ENCODE peak calls at places on chromosomes 7 and 10, in ten cellular contexts. One of them, this sample, is unnamed.

GRCh38 chr10:103458720-103459119 is at the start of gene CALHM1:
- DNase-seq in endothelial cell: no peak
- DNase-seq in SK-N-SH: no peak
- DNase-seq in activated CD8-positive, alpha-beta T cell treated with anti-CD3 and anti-CD28 coated beads for 36 hours: peak; percentile 55
- DNase-seq in astrocyte of the cerebellum: no peak
- DNase-seq in Panc1: no peak
- DNase-seq in fibroblast of mammary gland: no peak
- DNase-seq in lung: no peak
- DNase-seq in nephron progenitor cell: peak; percentile 33
- DNase-seq in fibroblast of pulmonary artery: no peak
- DNase-seq in this sample: no peak

GRCh38 chr7:143068446-143068845 is 16.3 kb downstream of the OR6V1 start:
- DNase-seq in fibroblast of pulmonary artery: no peak
- DNase-seq in activated CD8-positive, alpha-beta T cell treated with anti-CD3 and anti-CD28 coated beads for 36 hours: no peak
- DNase-seq in lung: no peak
- DNase-seq in nephron progenitor cell: no peak
- DNase-seq in endothelial cell: no peak
- DNase-seq in SK-N-SH: no peak
- DNase-seq in fibroblast of mammary gland: no peak
- DNase-seq in astrocyte of the cerebellum: no peak
- DNase-seq in Panc1: no peak
- DNase-seq in this sample: no peak

GRCh38 chr10:91762878-91763277 is 35.3 kb upstream of the TNKS2 start:
- DNase-seq in fibroblast of pulmonary artery: no peak
- DNase-seq in lung: no peak
- DNase-seq in endothelial cell: no peak
- DNase-seq in SK-N-SH: no peak
- DNase-seq in activated CD8-positive, alpha-beta T cell treated with anti-CD3 and anti-CD28 coated beads for 36 hours: no peak
- DNase-seq in astrocyte of the cerebellum: no peak
- DNase-seq in fibroblast of mammary gland: no peak
- DNase-seq in Panc1: no peak
- DNase-seq in nephron progenitor cell: no peak
- DNase-seq in this sample: no peak

GRCh38 chr7:54260868-54261475 is 281.2 kb upstream of the VSTM2A start:
- DNase-seq in Panc1: no peak
- DNase-seq in SK-N-SH: no peak
- DNase-seq in nephron progenitor cell: no peak
- DNase-seq in fibroblast of mammary gland: peak; percentile 97
- DNase-seq in endothelial cell: no peak
- DNase-seq in lung: no peak
- DNase-seq in activated CD8-positive, alpha-beta T cell treated with anti-CD3 and anti-CD28 coated beads for 36 hours: no peak
- DNase-seq in astrocyte of the cerebellum: peak; percentile 89
- DNase-seq in fibroblast of pulmonary artery: peak; percentile 10
- DNase-seq in this sample: no peak

GRCh38 chr7:17298840-17299476 is 506 bp downstream of the AHR start:
- DNase-seq in endothelial cell: peak; percentile 44
- DNase-seq in SK-N-SH: peak; percentile 35
- DNase-seq in lung: peak; percentile 56
- DNase-seq in activated CD8-positive, alpha-beta T cell treated with anti-CD3 and anti-CD28 coated beads for 36 hours: peak; percentile 74
- DNase-seq in fibroblast of mammary gland: no peak
- DNase-seq in Panc1: no peak
- DNase-seq in astrocyte of the cerebellum: no peak
- DNase-seq in nephron progenitor cell: peak; percentile 44
- DNase-seq in fibroblast of pulmonary artery: peak; percentile 42
- DNase-seq in this sample: peak; percentile 30

GRCh38 chr10:46079831-46080585 is 33.9 kb upstream of the MSMB start:
- DNase-seq in activated CD8-positive, alpha-beta T cell treated with anti-CD3 and anti-CD28 coated beads for 36 hours: no peak
- DNase-seq in astrocyte of the cerebellum: no peak
- DNase-seq in Panc1: no peak
- DNase-seq in lung: no peak
- DNase-seq in endothelial cell: no peak
- DNase-seq in SK-N-SH: no peak
- DNase-seq in fibroblast of pulmonary artery: no peak
- DNase-seq in nephron progenitor cell: no peak
- DNase-seq in fibroblast of mammary gland: no peak
- DNase-seq in this sample: no peak

GRCh38 chr10:102628451-102628911 is 15.8 kb upstream of the TRIM8 start:
- DNase-seq in SK-N-SH: peak; percentile 89
- DNase-seq in fibroblast of pulmonary artery: no peak
- DNase-seq in lung: no peak
- DNase-seq in astrocyte of the cerebellum: no peak
- DNase-seq in fibroblast of mammary gland: peak; percentile 28
- DNase-seq in Panc1: no peak
- DNase-seq in endothelial cell: no peak
- DNase-seq in nephron progenitor cell: no peak
- DNase-seq in activated CD8-positive, alpha-beta T cell treated with anti-CD3 and anti-CD28 coated beads for 36 hours: no peak
- DNase-seq in this sample: no peak

GRCh38 chr7:106306256-106306655 is 21.5 kb upstream of the NAMPT start:
- DNase-seq in SK-N-SH: no peak
- DNase-seq in lung: no peak
- DNase-seq in nephron progenitor cell: no peak
- DNase-seq in fibroblast of pulmonary artery: no peak
- DNase-seq in activated CD8-positive, alpha-beta T cell treated with anti-CD3 and anti-CD28 coated beads for 36 hours: no peak
- DNase-seq in astrocyte of the cerebellum: no peak
- DNase-seq in endothelial cell: no peak
- DNase-seq in Panc1: no peak
- DNase-seq in fibroblast of mammary gland: no peak
- DNase-seq in this sample: no peak

GRCh38 chr7:141342664-141343400 is 208.4 kb upstream of the AGK start:
- DNase-seq in astrocyte of the cerebellum: no peak
- DNase-seq in fibroblast of pulmonary artery: no peak
- DNase-seq in fibroblast of mammary gland: peak; percentile 37
- DNase-seq in Panc1: no peak
- DNase-seq in SK-N-SH: no peak
- DNase-seq in activated CD8-positive, alpha-beta T cell treated with anti-CD3 and anti-CD28 coated beads for 36 hours: no peak
- DNase-seq in nephron progenitor cell: no peak
- DNase-seq in lung: no peak
- DNase-seq in endothelial cell: no peak
- DNase-seq in this sample: no peak

GRCh38 chr7:28125381-28126046 is 55.1 kb downstream of the JAZF1 start:
- DNase-seq in lung: no peak
- DNase-seq in SK-N-SH: no peak
- DNase-seq in fibroblast of mammary gland: peak; percentile 47
- DNase-seq in activated CD8-positive, alpha-beta T cell treated with anti-CD3 and anti-CD28 coated beads for 36 hours: no peak
- DNase-seq in Panc1: no peak
- DNase-seq in nephron progenitor cell: no peak
- DNase-seq in fibroblast of pulmonary artery: peak; percentile 57
- DNase-seq in endothelial cell: no peak
- DNase-seq in astrocyte of the cerebellum: no peak
- DNase-seq in this sample: no peak

GRCh38 chr10:79383974-79384606 is 36.8 kb downstream of the PPIF start:
- DNase-seq in fibroblast of mammary gland: no peak
- DNase-seq in endothelial cell: no peak
- DNase-seq in nephron progenitor cell: no peak
- DNase-seq in SK-N-SH: peak; percentile 19
- DNase-seq in activated CD8-positive, alpha-beta T cell treated with anti-CD3 and anti-CD28 coated beads for 36 hours: no peak
- DNase-seq in fibroblast of pulmonary artery: no peak
- DNase-seq in lung: peak; percentile 26
- DNase-seq in Panc1: no peak
- DNase-seq in astrocyte of the cerebellum: no peak
- DNase-seq in this sample: no peak

GRCh38 chr10:129646921-129647320 is 179.9 kb downstream of the MGMT start:
- DNase-seq in fibroblast of pulmonary artery: no peak
- DNase-seq in SK-N-SH: no peak
- DNase-seq in lung: no peak
- DNase-seq in Panc1: no peak
- DNase-seq in fibroblast of mammary gland: no peak
- DNase-seq in endothelial cell: no peak
- DNase-seq in nephron progenitor cell: no peak
- DNase-seq in activated CD8-positive, alpha-beta T cell treated with anti-CD3 and anti-CD28 coated beads for 36 hours: no peak
- DNase-seq in astrocyte of the cerebellum: no peak
- DNase-seq in this sample: no peak

GRCh38 chr7:15780271-15780670 is 93.8 kb upstream of the MEOX2 start:
- DNase-seq in endothelial cell: peak; percentile 50
- DNase-seq in activated CD8-positive, alpha-beta T cell treated with anti-CD3 and anti-CD28 coated beads for 36 hours: no peak
- DNase-seq in fibroblast of mammary gland: peak; percentile 35
- DNase-seq in SK-N-SH: no peak
- DNase-seq in astrocyte of the cerebellum: peak; percentile 36
- DNase-seq in lung: no peak
- DNase-seq in nephron progenitor cell: no peak
- DNase-seq in fibroblast of pulmonary artery: peak; percentile 81
- DNase-seq in Panc1: no peak
- DNase-seq in this sample: no peak

DNA sequence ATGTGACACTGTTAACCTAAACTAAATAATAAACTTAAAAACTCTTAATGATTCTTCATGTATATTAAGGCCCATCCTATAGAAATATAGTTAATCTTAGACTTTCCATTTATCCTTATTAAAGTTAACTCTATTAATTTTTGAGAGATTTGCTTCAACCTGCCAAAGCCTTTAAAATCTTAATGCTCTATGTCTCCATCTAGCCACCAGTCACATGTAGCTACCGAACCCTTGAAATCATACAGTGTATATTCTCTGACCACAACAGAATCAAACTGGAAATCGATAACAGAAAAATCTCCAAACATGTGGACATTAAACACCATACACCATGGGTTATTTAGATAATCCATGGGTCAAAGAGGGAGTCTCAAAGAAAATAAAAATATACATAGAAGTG is 51.9 kb downstream of the ASZ1 start:
- DNase-seq in astrocyte of the cerebellum: no peak
- DNase-seq in Panc1: no peak
- DNase-seq in lung: no peak
- DNase-seq in fibroblast of mammary gland: peak; percentile 21
- DNase-seq in endothelial cell: no peak
- DNase-seq in nephron progenitor cell: no peak
- DNase-seq in fibroblast of pulmonary artery: peak; percentile 11
- DNase-seq in activated CD8-positive, alpha-beta T cell treated with anti-CD3 and anti-CD28 coated beads for 36 hours: no peak
- DNase-seq in SK-N-SH: no peak
- DNase-seq in this sample: no peak
- TF ChIP-seq CTCF in astrocyte of the cerebellum: peak; percentile 40
- TF ChIP-seq CTCF in Panc1: peak; percentile 19
- TF ChIP-seq CTCF in lung: no peak
- TF ChIP-seq CTCF in fibroblast of mammary gland: peak; percentile 42
- TF ChIP-seq CTCF in endothelial cell: no peak
- TF ChIP-seq CTCF in nephron progenitor cell: no peak
- TF ChIP-seq CTCF in fibroblast of pulmonary artery: peak; percentile 40
- TF ChIP-seq CTCF in activated CD8-positive, alpha-beta T cell treated with anti-CD3 and anti-CD28 coated beads for 36 hours: no peak
- TF ChIP-seq CTCF in SK-N-SH: peak; percentile 41
- TF ChIP-seq CTCF in this sample: no peak

GRCh38 chr7:101248276-101248675 is 3.4 kb upstream of the FIS1 start:
- DNase-seq in activated CD8-positive, alpha-beta T cell treated with anti-CD3 and anti-CD28 coated beads for 36 hours: no peak
- DNase-seq in astrocyte of the cerebellum: no peak
- DNase-seq in endothelial cell: no peak
- DNase-seq in SK-N-SH: no peak
- DNase-seq in lung: no peak
- DNase-seq in nephron progenitor cell: no peak
- DNase-seq in fibroblast of mammary gland: no peak
- DNase-seq in fibroblast of pulmonary artery: no peak
- DNase-seq in Panc1: no peak
- DNase-seq in this sample: no peak
- TF ChIP-seq CTCF in activated CD8-positive, alpha-beta T cell treated with anti-CD3 and anti-CD28 coated beads for 36 hours: no peak
- TF ChIP-seq CTCF in astrocyte of the cerebellum: no peak
- TF ChIP-seq CTCF in endothelial cell: no peak
- TF ChIP-seq CTCF in SK-N-SH: peak; percentile 16
- TF ChIP-seq CTCF in lung: no peak
- TF ChIP-seq CTCF in nephron progenitor cell: no peak
- TF ChIP-seq CTCF in fibroblast of mammary gland: no peak
- TF ChIP-seq CTCF in fibroblast of pulmonary artery: no peak
- TF ChIP-seq CTCF in Panc1: no peak
- TF ChIP-seq CTCF in this sample: no peak

DNA sequence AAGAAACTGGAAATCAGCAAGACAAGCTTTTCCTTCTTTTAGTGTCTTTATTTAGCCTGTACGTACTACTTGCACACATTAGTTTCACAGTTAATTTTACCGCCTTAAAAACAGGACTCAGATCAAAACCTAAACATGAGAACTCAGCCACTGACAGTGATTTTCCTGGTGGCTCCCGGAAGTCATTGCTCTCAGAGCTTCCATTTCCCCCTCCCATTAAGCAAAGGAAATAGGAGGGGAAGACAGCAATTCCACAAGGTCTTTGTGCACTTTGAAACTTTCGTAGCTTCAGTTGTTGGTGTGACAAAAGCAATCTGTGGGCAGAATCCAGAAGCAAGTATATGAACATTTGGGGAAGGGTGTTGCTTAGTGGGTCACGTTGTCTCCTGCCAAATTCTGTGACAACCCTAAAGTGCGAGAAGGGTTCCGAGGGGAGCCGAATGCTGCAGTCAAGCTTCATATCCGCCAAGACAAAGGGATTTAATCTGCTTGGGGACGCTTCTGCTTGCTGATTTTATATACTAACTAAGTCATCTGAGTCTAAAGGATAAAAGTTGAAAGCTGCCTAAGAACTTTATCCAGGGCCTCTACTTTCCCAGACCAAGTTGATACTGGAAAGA is 30.4 kb downstream of the FAM53B start:
- DNase-seq in SK-N-SH: no peak
- DNase-seq in astrocyte of the cerebellum: no peak
- DNase-seq in endothelial cell: peak; percentile 13
- DNase-seq in activated CD8-positive, alpha-beta T cell treated with anti-CD3 and anti-CD28 coated beads for 36 hours: no peak
- DNase-seq in fibroblast of mammary gland: no peak
- DNase-seq in Panc1: no peak
- DNase-seq in lung: no peak
- DNase-seq in fibroblast of pulmonary artery: no peak
- DNase-seq in nephron progenitor cell: no peak
- DNase-seq in this sample: no peak
- TF ChIP-seq CTCF in SK-N-SH: no peak
- TF ChIP-seq CTCF in astrocyte of the cerebellum: no peak
- TF ChIP-seq CTCF in endothelial cell: no peak
- TF ChIP-seq CTCF in activated CD8-positive, alpha-beta T cell treated with anti-CD3 and anti-CD28 coated beads for 36 hours: no peak
- TF ChIP-seq CTCF in fibroblast of mammary gland: no peak
- TF ChIP-seq CTCF in Panc1: no peak
- TF ChIP-seq CTCF in lung: no peak
- TF ChIP-seq CTCF in fibroblast of pulmonary artery: no peak
- TF ChIP-seq CTCF in nephron progenitor cell: no peak
- TF ChIP-seq CTCF in this sample: no peak

GRCh38 chr7:70775570-70776156 is 356.3 kb upstream of the GALNT17 start:
- DNase-seq in endothelial cell: no peak
- DNase-seq in astrocyte of the cerebellum: no peak
- DNase-seq in lung: no peak
- DNase-seq in Panc1: no peak
- DNase-seq in fibroblast of mammary gland: peak; percentile 41
- DNase-seq in fibroblast of pulmonary artery: peak; percentile 14
- DNase-seq in nephron progenitor cell: no peak
- DNase-seq in SK-N-SH: no peak
- DNase-seq in activated CD8-positive, alpha-beta T cell treated with anti-CD3 and anti-CD28 coated beads for 36 hours: no peak
- DNase-seq in this sample: no peak
- TF ChIP-seq CTCF in endothelial cell: no peak
- TF ChIP-seq CTCF in astrocyte of the cerebellum: peak; percentile 28
- TF ChIP-seq CTCF in lung: no peak
- TF ChIP-seq CTCF in Panc1: no peak
- TF ChIP-seq CTCF in fibroblast of mammary gland: peak; percentile 24
- TF ChIP-seq CTCF in fibroblast of pulmonary artery: no peak
- TF ChIP-seq CTCF in nephron progenitor cell: no peak
- TF ChIP-seq CTCF in SK-N-SH: peak; percentile 51
- TF ChIP-seq CTCF in activated CD8-positive, alpha-beta T cell treated with anti-CD3 and anti-CD28 coated beads for 36 hours: no peak
- TF ChIP-seq CTCF in this sample: peak; percentile 27

GRCh38 chr10:3735175-3735574 is 49.8 kb downstream of the KLF6 start:
- DNase-seq in activated CD8-positive, alpha-beta T cell treated with anti-CD3 and anti-CD28 coated beads for 36 hours: peak; percentile 27
- DNase-seq in Panc1: no peak
- DNase-seq in astrocyte of the cerebellum: no peak
- DNase-seq in lung: no peak
- DNase-seq in SK-N-SH: peak; percentile 25
- DNase-seq in fibroblast of mammary gland: no peak
- DNase-seq in endothelial cell: no peak
- DNase-seq in nephron progenitor cell: no peak
- DNase-seq in fibroblast of pulmonary artery: no peak
- DNase-seq in this sample: no peak
- TF ChIP-seq CTCF in activated CD8-positive, alpha-beta T cell treated with anti-CD3 and anti-CD28 coated beads for 36 hours: no peak
- TF ChIP-seq CTCF in Panc1: peak; percentile 20
- TF ChIP-seq CTCF in astrocyte of the cerebellum: no peak
- TF ChIP-seq CTCF in lung: no peak
- TF ChIP-seq CTCF in SK-N-SH: no peak
- TF ChIP-seq CTCF in fibroblast of mammary gland: no peak
- TF ChIP-seq CTCF in endothelial cell: no peak
- TF ChIP-seq CTCF in nephron progenitor cell: peak; percentile 18
- TF ChIP-seq CTCF in fibroblast of pulmonary artery: no peak
- TF ChIP-seq CTCF in this sample: no peak